ENCODE peak calls at places on chromosomes 2 and 18, in five cellular contexts. N is HCT116; Q is small intestine; X is ovary; S is CD8-positive, alpha-beta T cell. U is an unnamed sample.

GRCh38 chr2:111069722-111070121 is 51.0 kb upstream of the BCL2L11 start:
- DNase-seq in N (no peak), Q (no peak), X (no peak), S (no peak), U (no peak)

GRCh38 chr18:28459587-28459986 is 282.7 kb upstream of the CDH2 start:
- DNase-seq in N (no peak), Q (no peak), X (no peak), S (no peak), U (no peak)

GRCh38 chr2:120710256-120710655 is 25.4 kb upstream of the GLI2 start:
- DNase-seq in N (no peak), Q (no peak), X (no peak), S (no peak), U (no peak)

GRCh38 chr2:225270861-225271260 is 128.6 kb upstream of the NYAP2 start:
- DNase-seq in N (peak; percentile 75), Q (peak; percentile 51), X (no peak), S (no peak), U (peak; percentile 19)

GRCh38 chr2:241105641-241106040 is 3.6 kb upstream of the MTERF4 start:
- DNase-seq in N (no peak), Q (no peak), X (no peak), S (no peak), U (no peak)

GRCh38 chr2:74945783-74946165 is 12.7 kb upstream of the POLE4 start:
- DNase-seq in N (no peak), Q (no peak), X (no peak), S (no peak), U (no peak)

GRCh38 chr18:26549103-26549485 is 741 bp upstream of the KCTD1 start:
- DNase-seq in N (no peak), Q (peak; percentile 28), X (no peak), S (no peak), U (no peak)

GRCh38 chr2:23380562-23381065 is 4.4 kb upstream of the KLHL29 start:
- DNase-seq in N (no peak), Q (no peak), X (no peak), S (peak; percentile 53), U (no peak)

GRCh38 chr18:10205136-10205535 is 249.3 kb upstream of the APCDD1 start:
- DNase-seq in N (no peak), Q (no peak), X (no peak), S (no peak), U (no peak)

GRCh38 chr2:219142329-219142728 is 18.3 kb downstream of the NHEJ1 start:
- DNase-seq in N (peak; percentile 31), Q (no peak), X (no peak), S (no peak), U (no peak)

GRCh38 chr2:240595381-240596079 is 9.0 kb downstream of the CAPN10 start:
- DNase-seq in N (no peak), Q (peak; percentile 32), X (peak; percentile 13), S (no peak), U (no peak)

GRCh38 chr2:217940261-217941220 is 62.3 kb downstream of the TNS1 start:
- DNase-seq in N (no peak), Q (no peak), X (no peak), S (no peak), U (no peak)

GRCh38 chr2:148979919-148980277 is 58.6 kb upstream of the LYPD6B start:
- DNase-seq in N (no peak), Q (no peak), X (no peak), S (no peak), U (no peak)

GRCh38 chr2:240932001-240932723 is 26.0 kb downstream of the CROCC2 start:
- DNase-seq in N (no peak), Q (no peak), X (peak; percentile 11), S (peak; percentile 9), U (no peak)

GRCh38 chr2:47521666-47522285 is 118.8 kb downstream of the MSH2 start:
- DNase-seq in N (no peak), Q (no peak), X (no peak), S (no peak), U (no peak)
- H3K4me3 ChIP-seq in N (no peak overlapping the region), Q (peak overlapping the region; percentile 28), X (peak overlapping the region; percentile 35), S (peak overlapping the region; percentile 73), U (peak overlapping the region; percentile 44)

GRCh38 chr2:237251959-237252358 is 162.0 kb downstream of the COL6A3 start:
- DNase-seq in N (no peak), Q (peak; percentile 90), X (no peak), S (no peak), U (no peak)

GRCh38 chr2:237254911-237255578 is 158.9 kb downstream of the COL6A3 start:
- DNase-seq in N (no peak), Q (no peak), X (no peak), S (no peak), U (no peak)

GRCh38 chr2:237254369-237254861 is 159.5 kb downstream of the COL6A3 start:
- DNase-seq in N (no peak), Q (no peak), X (no peak), S (no peak), U (no peak)

GRCh38 chr2:237250599-237250998 is 163.4 kb downstream of the COL6A3 start:
- DNase-seq in N (no peak), Q (no peak), X (no peak), S (no peak), U (no peak)

DNA sequence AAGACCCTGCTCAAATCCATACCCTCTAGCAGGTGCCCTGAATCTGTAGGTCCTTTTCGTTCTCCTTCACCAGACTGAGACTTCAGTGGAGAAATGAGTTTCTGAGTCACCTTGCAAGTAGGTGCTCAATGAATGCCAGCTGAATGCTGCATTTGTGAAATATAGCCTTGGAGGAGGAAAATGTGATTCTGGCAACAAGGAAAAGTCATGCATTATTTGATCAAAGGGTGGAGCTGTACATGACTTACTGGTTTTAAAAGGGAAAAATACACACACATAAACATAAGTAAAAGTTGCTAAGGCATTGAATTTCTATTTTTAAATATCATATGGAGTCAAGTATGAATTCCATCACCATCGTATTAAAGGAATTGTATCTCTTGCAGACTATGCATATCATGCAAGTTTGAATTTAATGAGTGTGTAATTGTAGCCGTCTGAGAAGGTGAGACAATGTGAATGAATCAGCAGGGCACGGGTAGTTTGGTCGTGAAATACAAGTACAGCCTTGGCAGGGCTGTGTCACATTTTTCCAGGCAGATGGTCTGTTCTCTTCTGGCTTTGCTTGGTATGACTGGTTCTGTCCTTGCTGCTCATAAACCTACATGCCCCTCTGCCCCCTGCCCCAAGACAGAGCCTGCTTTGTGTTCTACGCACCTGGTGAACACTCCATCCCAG is 160.8 kb downstream of the COL6A3 start:
- DNase-seq in N (no peak), Q (no peak), X (no peak), S (no peak), U (no peak)
- H3K4me1 ChIP-seq in N (no peaks in the 10 kb centered on the region), Q (no peaks in the 10 kb centered on the region), X (peaks cover 7% of the 10 kb centered on the region), S (no peaks in the 10 kb centered on the region), U (no peaks in the 10 kb centered on the region)

DNA sequence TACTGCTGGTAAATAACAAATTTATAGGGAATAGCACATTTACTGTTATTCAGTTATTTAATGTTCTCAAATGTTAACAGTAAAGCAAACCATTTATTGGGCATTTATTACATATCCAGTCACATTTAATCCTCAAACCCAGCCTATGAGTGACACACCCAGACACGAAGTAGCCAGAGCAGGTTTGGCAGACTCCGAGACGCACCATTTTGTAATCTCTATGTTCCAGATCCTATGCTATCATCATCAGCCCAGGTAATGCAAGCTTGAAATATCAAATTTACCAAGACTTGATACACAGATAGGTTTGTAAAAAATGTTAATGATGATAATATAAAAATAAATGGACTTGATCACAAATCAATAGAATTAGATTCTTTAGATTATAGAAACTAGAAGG is 131.1 kb downstream of the IKZF2 start:
- DNase-seq in N (no peak), Q (no peak), X (no peak), S (no peak), U (no peak)
- H3K4me3 ChIP-seq in N (no peak overlapping the region), Q (no peak overlapping the region), X (no peak overlapping the region), S (no peak overlapping the region), U (no peak overlapping the region)

GRCh38 chr2:27297195-27297594 is 11.1 kb downstream of the UCN start:
- DNase-seq in N (no peak), Q (no peak), X (no peak), S (no peak), U (no peak)
- H3K4me1 ChIP-seq in N (peaks cover 22% of the 10 kb centered on the region), Q (no peaks in the 10 kb centered on the region), X (no peaks in the 10 kb centered on the region), S (no peaks in the 10 kb centered on the region), U (peaks cover 8% of the 10 kb centered on the region)

GRCh38 chr2:61671561-61672315 is 133.6 kb upstream of the XPO1 start:
- DNase-seq in N (no peak), Q (no peak), X (no peak), S (no peak), U (no peak)
- H3K4me3 ChIP-seq in N (no peak overlapping the region), Q (no peak overlapping the region), X (peak overlapping the region; percentile 31), S (no peak overlapping the region), U (peak overlapping the region; percentile 13)

DNA sequence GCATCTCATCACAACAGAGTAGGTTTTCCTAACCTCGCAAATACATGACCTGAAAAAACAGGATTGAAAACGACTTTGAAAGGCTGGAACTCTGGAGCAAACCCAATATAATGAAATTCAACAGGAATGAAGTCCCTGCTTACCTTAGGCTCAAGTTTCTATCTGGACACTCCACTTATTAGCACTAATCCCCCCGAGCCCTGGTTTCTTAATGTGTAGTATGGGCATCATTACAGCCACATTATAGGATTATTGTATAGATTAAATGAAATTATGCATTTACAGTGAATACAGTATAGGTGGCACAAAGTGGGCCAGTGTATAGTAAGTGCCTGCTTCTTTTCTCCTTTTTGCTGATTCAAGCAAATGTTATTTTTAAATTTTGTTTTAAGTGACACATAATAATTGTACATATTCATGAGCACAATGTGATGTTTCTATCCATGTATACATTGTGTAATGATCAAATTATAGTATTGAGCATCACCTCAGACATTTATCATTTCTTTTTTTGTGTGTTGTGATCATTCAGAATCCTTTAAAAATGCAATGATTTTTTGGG is 114.7 kb upstream of the THOC1 start:
- DNase-seq in N (no peak), Q (no peak), X (no peak), S (no peak), U (no peak)
- H3K4me1 ChIP-seq in N (no peaks in the 10 kb centered on the region), Q (no peaks in the 10 kb centered on the region), X (no peaks in the 10 kb centered on the region), S (no peaks in the 10 kb centered on the region), U (no peaks in the 10 kb centered on the region)

GRCh38 chr18:36843784-36844183 is 14.9 kb downstream of the KIAA1328 start:
- DNase-seq in N (no peak), Q (peak; percentile 6), X (no peak), S (no peak), U (no peak)
- H3K4me3 ChIP-seq in N (no peak overlapping the region), Q (no peak overlapping the region), X (no peak overlapping the region), S (no peak overlapping the region), U (no peak overlapping the region)

GRCh38 chr2:239288237-239288636 is 112.6 kb downstream of the HDAC4 start:
- DNase-seq in N (no peak), Q (no peak), X (no peak), S (no peak), U (no peak)

GRCh38 chr2:239288951-239289481 is 111.8 kb downstream of the HDAC4 start:
- DNase-seq in N (no peak), Q (no peak), X (no peak), S (no peak), U (no peak)

GRCh38 chr2:239287461-239287860 is 113.4 kb downstream of the HDAC4 start:
- DNase-seq in N (no peak), Q (no peak), X (no peak), S (no peak), U (no peak)

GRCh38 chr2:239290618-239291504 is 110.0 kb downstream of the HDAC4 start:
- DNase-seq in N (no peak), Q (no peak), X (no peak), S (no peak), U (peak; percentile 35)

GRCh38 chr2:239289545-239289944 is 111.3 kb downstream of the HDAC4 start:
- DNase-seq in N (no peak), Q (no peak), X (no peak), S (peak; percentile 68), U (no peak)
- H3K4me1 ChIP-seq in N (no peaks in the 10 kb centered on the region), Q (no peaks in the 10 kb centered on the region), X (peaks cover 31% of the 10 kb centered on the region), S (peaks cover 76% of the 10 kb centered on the region), U (peaks cover 12% of the 10 kb centered on the region)